ENCODE peak calls at places on chromosomes 5 and 9, in four cellular contexts. One of them, this sample, is unnamed. For H4K20me1, the result is how much of the 10 kb centered on the place peaks cover.

GRCh38 chr5:1359713-1360112 is 14.8 kb upstream of the CLPTM1L start:
- DNase-seq in GM23248: no peak
- DNase-seq in GM23338: no peak
- DNase-seq in neural progenitor cell: no peak
- DNase-seq in this sample: no peak

GRCh38 chr9:100208673-100209072 is 109.6 kb downstream of the INVS start:
- DNase-seq in GM23338: no peak
- DNase-seq in GM23248: no peak
- DNase-seq in neural progenitor cell: no peak
- DNase-seq in this sample: no peak

GRCh38 chr9:26169684-26170083 is 491.4 kb upstream of the TUSC1 start:
- DNase-seq in neural progenitor cell: no peak
- DNase-seq in GM23338: no peak
- DNase-seq in GM23248: peak
- DNase-seq in this sample: peak

GRCh38 chr9:107667700-107668099 is 178.1 kb upstream of the KLF4 start:
- DNase-seq in GM23248: no peak
- DNase-seq in neural progenitor cell: no peak
- DNase-seq in GM23338: no peak
- DNase-seq in this sample: no peak

GRCh38 chr9:126309427-126310179 is 17.0 kb upstream of the MVB12B start:
- DNase-seq in neural progenitor cell: no peak
- DNase-seq in GM23338: no peak
- DNase-seq in GM23248: no peak
- DNase-seq in this sample: no peak

GRCh38 chr9:401223-401622 is 186.6 kb downstream of the DOCK8 start:
- DNase-seq in neural progenitor cell: no peak
- DNase-seq in GM23248: no peak
- DNase-seq in GM23338: no peak
- DNase-seq in this sample: no peak

GRCh38 chr5:67842806-67843205 is 372.8 kb upstream of the PIK3R1 start:
- DNase-seq in neural progenitor cell: peak
- DNase-seq in GM23338: peak
- DNase-seq in GM23248: peak
- DNase-seq in this sample: no peak

GRCh38 chr9:13554626-13555025 is 275.1 kb upstream of the MPDZ start:
- DNase-seq in GM23338: no peak
- DNase-seq in neural progenitor cell: no peak
- DNase-seq in GM23248: no peak
- DNase-seq in this sample: no peak

GRCh38 chr5:69091771-69092170 is 2.0 kb upstream of the SLC30A5 start:
- DNase-seq in neural progenitor cell: no peak
- DNase-seq in GM23248: no peak
- DNase-seq in GM23338: no peak
- DNase-seq in this sample: no peak

GRCh38 chr5:181194489-181195248 is 10.3 kb downstream of the TRIM7 start:
- DNase-seq in GM23338: peak
- DNase-seq in neural progenitor cell: no peak
- DNase-seq in GM23248: no peak
- DNase-seq in this sample: no peak

GRCh38 chr5:33008751-33009418 is 297.8 kb downstream of the NPR3 start:
- DNase-seq in GM23338: peak
- DNase-seq in neural progenitor cell: no peak
- DNase-seq in GM23248: no peak
- DNase-seq in this sample: peak

GRCh38 chr5:100872409-100873190 is 30.5 kb downstream of the ST8SIA4 start:
- DNase-seq in GM23248: no peak
- DNase-seq in GM23338: no peak
- DNase-seq in neural progenitor cell: no peak
- DNase-seq in this sample: no peak

GRCh38 chr9:96323169-96323568 is 21.2 kb upstream of the HSD17B3 start:
- DNase-seq in GM23338: no peak
- DNase-seq in GM23248: no peak
- DNase-seq in neural progenitor cell: no peak
- DNase-seq in this sample: no peak

GRCh38 chr9:134670042-134670525 is 28.5 kb downstream of the COL5A1 start:
- DNase-seq in neural progenitor cell: no peak
- DNase-seq in GM23248: peak
- DNase-seq in GM23338: no peak
- DNase-seq in this sample: peak

GRCh38 chr5:78593465-78593864 is 55.1 kb downstream of the LHFPL2 start:
- DNase-seq in GM23338: no peak
- DNase-seq in GM23248: no peak
- DNase-seq in neural progenitor cell: no peak
- DNase-seq in this sample: peak

GRCh38 chr9:89463986-89464901 is 33.7 kb downstream of the SEMA4D start:
- DNase-seq in GM23338: no peak
- DNase-seq in neural progenitor cell: no peak
- DNase-seq in GM23248: no peak
- DNase-seq in this sample: no peak

GRCh38 chr5:53339962-53340540 is 140.4 kb upstream of the FST start:
- DNase-seq in GM23248: no peak
- DNase-seq in neural progenitor cell: no peak
- DNase-seq in GM23338: no peak
- DNase-seq in this sample: no peak

GRCh38 chr9:35272989-35273388 is 111.2 kb downstream of the UNC13B start:
- DNase-seq in GM23338: no peak
- DNase-seq in neural progenitor cell: no peak
- DNase-seq in GM23248: peak
- DNase-seq in this sample: peak

GRCh38 chr5:63686938-63687337 is 275.3 kb downstream of the HTR1A start:
- DNase-seq in neural progenitor cell: no peak
- DNase-seq in GM23248: no peak
- DNase-seq in GM23338: no peak
- DNase-seq in this sample: peak

GRCh38 chr5:42745426-42745825 is 11.2 kb upstream of the CCDC152 start:
- DNase-seq in neural progenitor cell: peak
- DNase-seq in GM23248: peak
- DNase-seq in GM23338: peak
- DNase-seq in this sample: peak

GRCh38 chr5:19498852-19499251 is 489.1 kb downstream of the CDH18 start:
- DNase-seq in GM23338: no peak
- DNase-seq in GM23248: no peak
- DNase-seq in neural progenitor cell: no peak
- DNase-seq in this sample: peak

GRCh38 chr5:102554728-102555127 is 55.9 kb upstream of the SLCO6A1 start:
- DNase-seq in GM23248: no peak
- DNase-seq in GM23338: peak
- DNase-seq in neural progenitor cell: peak
- DNase-seq in this sample: peak

GRCh38 chr9:108478431-108478837 is 377.4 kb downstream of the ACTL7B start:
- DNase-seq in neural progenitor cell: no peak
- DNase-seq in GM23338: no peak
- DNase-seq in GM23248: peak
- DNase-seq in this sample: peak

GRCh38 chr9:136808781-136809158 is 1.0 kb downstream of the RABL6 start:
- DNase-seq in GM23248: peak
- DNase-seq in GM23338: peak
- DNase-seq in neural progenitor cell: peak
- DNase-seq in this sample: no peak

GRCh38 chr5:171419663-171420428 is 399 bp downstream of the FGF18 start:
- DNase-seq in GM23338: peak
- DNase-seq in GM23248: peak
- DNase-seq in neural progenitor cell: peak
- DNase-seq in this sample: no peak

GRCh38 chr5:137705106-137705505 is 30.8 kb downstream of the KLHL3 start:
- DNase-seq in GM23248: peak
- DNase-seq in GM23338: no peak
- DNase-seq in neural progenitor cell: no peak
- DNase-seq in this sample: no peak

GRCh38 chr9:83027153-83027867 is 35.6 kb downstream of the RASEF start:
- DNase-seq in GM23248: peak
- DNase-seq in GM23338: no peak
- DNase-seq in neural progenitor cell: no peak
- DNase-seq in this sample: peak

GRCh38 chr9:106981396-106982287 is 118.7 kb downstream of the ZNF462 start:
- DNase-seq in GM23248: no peak
- DNase-seq in GM23338: no peak
- DNase-seq in neural progenitor cell: no peak
- DNase-seq in this sample: no peak

GRCh38 chr5:73540192-73540591 is 25.2 kb downstream of the ANKRA2 start:
- DNase-seq in GM23248: peak
- DNase-seq in neural progenitor cell: no peak
- DNase-seq in GM23338: no peak
- DNase-seq in this sample: peak

GRCh38 chr9:99360026-99360425 is 137.9 kb downstream of the SEC61B start:
- DNase-seq in GM23248: no peak
- DNase-seq in GM23338: no peak
- DNase-seq in neural progenitor cell: no peak
- DNase-seq in this sample: no peak

GRCh38 chr5:177092178-177093081 is 5.7 kb downstream of the FGFR4 start:
- DNase-seq in neural progenitor cell: no peak
- DNase-seq in GM23248: no peak
- DNase-seq in GM23338: no peak
- DNase-seq in this sample: no peak

GRCh38 chr9:132857031-132857430 is 21.1 kb downstream of the AK8 start:
- DNase-seq in neural progenitor cell: peak
- DNase-seq in GM23248: peak
- DNase-seq in GM23338: no peak
- DNase-seq in this sample: no peak

GRCh38 chr5:14569948-14570691 is 11.5 kb upstream of the OTULINL start:
- DNase-seq in neural progenitor cell: no peak
- DNase-seq in GM23338: no peak
- DNase-seq in GM23248: no peak
- DNase-seq in this sample: peak

GRCh38 chr5:67287795-67288194 is 91.2 kb upstream of the CD180 start:
- DNase-seq in GM23248: peak
- DNase-seq in GM23338: no peak
- DNase-seq in neural progenitor cell: no peak
- DNase-seq in this sample: no peak

GRCh38 chr5:123700624-123701023 is 188.6 kb downstream of the CSNK1G3 start:
- DNase-seq in GM23248: peak
- DNase-seq in GM23338: peak
- DNase-seq in neural progenitor cell: no peak
- DNase-seq in this sample: peak

GRCh38 chr5:82991059-82991458 is 86.1 kb downstream of the TMEM167A start:
- DNase-seq in GM23248: no peak
- DNase-seq in GM23338: no peak
- DNase-seq in neural progenitor cell: no peak
- DNase-seq in this sample: no peak
- H2AFZ ChIP-seq in GM23248: no peak
- H2AFZ ChIP-seq in GM23338: peak
- H2AFZ ChIP-seq in neural progenitor cell: no peak
- H2AFZ ChIP-seq in this sample: peak

GRCh38 chr9:33458444-33458843 is 11.1 kb upstream of the AQP3 start:
- DNase-seq in GM23248: no peak
- DNase-seq in neural progenitor cell: no peak
- DNase-seq in GM23338: no peak
- DNase-seq in this sample: peak
- TF ChIP-seq EZH2phosphoT487 in GM23248: no peak
- TF ChIP-seq EZH2phosphoT487 in neural progenitor cell: no peak
- TF ChIP-seq EZH2phosphoT487 in GM23338: no peak
- TF ChIP-seq EZH2phosphoT487 in this sample: no peak

GRCh38 chr5:151580858-151581257 is 10.3 kb downstream of the FAT2 start:
- DNase-seq in neural progenitor cell: no peak
- DNase-seq in GM23248: no peak
- DNase-seq in GM23338: peak
- DNase-seq in this sample: no peak

GRCh38 chr5:151580239-151580638 is 10.9 kb downstream of the FAT2 start:
- DNase-seq in GM23338: no peak
- DNase-seq in GM23248: peak
- DNase-seq in neural progenitor cell: no peak
- DNase-seq in this sample: no peak

GRCh38 chr5:151581347-151581746 is 9.8 kb downstream of the FAT2 start:
- DNase-seq in GM23338: no peak
- DNase-seq in neural progenitor cell: no peak
- DNase-seq in GM23248: no peak
- DNase-seq in this sample: no peak

GRCh38 chr5:151584057-151584937 is 6.8 kb downstream of the FAT2 start:
- DNase-seq in GM23248: no peak
- DNase-seq in neural progenitor cell: no peak
- DNase-seq in GM23338: no peak
- DNase-seq in this sample: peak

DNA sequence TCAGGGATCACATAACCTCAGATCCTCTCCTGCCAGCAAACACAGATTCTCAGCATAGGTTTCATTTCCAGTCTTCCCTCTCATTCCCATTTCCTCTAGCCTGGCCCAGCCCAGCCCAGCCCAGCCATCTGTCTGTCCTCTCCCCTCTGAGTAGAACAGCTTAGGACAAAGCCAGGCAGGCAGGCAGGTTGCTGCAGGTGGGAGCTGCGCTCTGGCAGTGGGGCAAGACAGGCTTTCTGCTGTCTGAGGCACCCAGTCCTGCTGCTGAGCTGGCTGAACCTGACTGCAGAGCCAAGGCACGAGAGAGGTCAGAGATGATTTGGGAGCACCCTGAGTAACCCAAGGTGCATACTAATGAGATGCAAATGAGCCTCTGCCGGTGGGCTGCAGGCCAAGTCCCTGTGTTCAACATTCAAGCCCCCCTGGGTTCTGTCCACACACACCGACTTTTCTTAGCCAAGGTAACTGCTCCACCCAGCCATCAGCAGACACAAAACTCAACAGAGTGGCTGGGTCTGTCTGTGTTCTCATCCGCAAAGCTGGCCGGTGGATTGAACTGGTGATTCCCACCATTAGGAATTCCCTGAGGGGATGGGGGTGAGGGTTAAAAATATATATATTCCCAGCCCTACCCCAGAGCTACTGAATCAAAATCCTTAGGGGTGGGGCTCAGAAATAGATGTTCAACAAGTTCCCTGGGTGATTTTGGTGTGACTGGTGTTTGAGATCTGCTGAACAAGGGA is 9.1 kb downstream of the FAT2 start:
- DNase-seq in neural progenitor cell: no peak
- DNase-seq in GM23248: no peak
- DNase-seq in GM23338: no peak
- DNase-seq in this sample: no peak
- H4K20me1 ChIP-seq in neural progenitor cell: under half
- H4K20me1 ChIP-seq in GM23248: under half
- H4K20me1 ChIP-seq in GM23338: under half
- H4K20me1 ChIP-seq in this sample: under half

GRCh38 chr9:12368569-12368968 is 324.6 kb upstream of the TYRP1 start:
- DNase-seq in GM23248: no peak
- DNase-seq in neural progenitor cell: peak
- DNase-seq in GM23338: peak
- DNase-seq in this sample: no peak
- H2AFZ ChIP-seq in GM23248: no peak
- H2AFZ ChIP-seq in neural progenitor cell: peak
- H2AFZ ChIP-seq in GM23338: peak
- H2AFZ ChIP-seq in this sample: no peak

GRCh38 chr9:16726023-16726422 is 144.4 kb downstream of the BNC2 start:
- DNase-seq in GM23338: peak
- DNase-seq in neural progenitor cell: peak
- DNase-seq in GM23248: peak
- DNase-seq in this sample: peak
- TF ChIP-seq EZH2phosphoT487 in GM23338: no peak
- TF ChIP-seq EZH2phosphoT487 in neural progenitor cell: no peak
- TF ChIP-seq EZH2phosphoT487 in GM23248: no peak
- TF ChIP-seq EZH2phosphoT487 in this sample: no peak